ENCODE peak calls at places on chromosome 2, in seven cellular contexts. E is RWPE1, W is vagina, L is neural crest cell, J is NCI-H1694, P is head of caudate nucleus, B is left cardiac atrium. A is an unnamed sample.

GRCh38 chr2:233824373-233824772 is 30.0 kb downstream of the HJURP start:
- DNase-seq in E (no peak), B (no peak), L (no peak), J (no peak), W (no peak), P (no peak), A (no peak)

GRCh38 chr2:48482313-48482712 is 47.6 kb upstream of the STON1 start:
- DNase-seq in P (no peak), B (no peak), J (peak), E (no peak), W (no peak), L (no peak), A (peak)

GRCh38 chr2:86492057-86492456 is 50.9 kb downstream of the KDM3A start:
- DNase-seq in P (no peak), B (no peak), E (no peak), L (no peak), W (no peak), J (no peak), A (no peak)

GRCh38 chr2:86015006-86015405 is 90.7 kb downstream of the POLR1A start:
- DNase-seq in B (no peak), W (no peak), E (no peak), L (no peak), J (no peak), P (no peak), A (no peak)

GRCh38 chr2:201608021-201608420 is 35.3 kb downstream of the TMEM237 start:
- DNase-seq in J (no peak), E (no peak), B (no peak), W (no peak), P (no peak), L (no peak), A (no peak)

GRCh38 chr2:129934044-129934822 is 45.2 kb upstream of the RAB6C start:
- DNase-seq in W (no peak), J (no peak), P (no peak), B (no peak), L (no peak), E (no peak), A (no peak)

GRCh38 chr2:138356178-138356577 is 145.4 kb upstream of the SPOPL start:
- DNase-seq in L (no peak), B (no peak), J (no peak), P (no peak), E (peak), W (no peak), A (peak)

GRCh38 chr2:81324046-81324445 is 1019.5 kb upstream of the LRRTM1 start:
- DNase-seq in P (no peak), E (no peak), J (peak), W (no peak), L (no peak), B (no peak), A (peak)

GRCh38 chr2:231514951-231515297 is 15.3 kb downstream of the NMUR1 start:
- DNase-seq in B (no peak), W (no peak), E (no peak), J (no peak), L (no peak), P (no peak), A (no peak)